ENCODE peak calls at places on chromosomes 13 and 19, in seven cellular contexts. U, R, S, H, A, X and E are unnamed samples.
A peak's percentile ranks its signal among the peaks of the same experiment; 100 is the strongest.

GRCh38 chr19:32598022-32598421 is 17.0 kb downstream of the PDCD5 start:
- DNase-seq in U (no peak), R (no peak), S (no peak), H (no peak), A (no peak), X (no peak), E (no peak)

GRCh38 chr13:49681837-49682236 is 9.4 kb downstream of the EBPL start:
- DNase-seq in U (no peak), R (no peak), S (peak; percentile 72), H (no peak), A (peak; percentile 53), X (no peak), E (no peak)

GRCh38 chr13:24251525-24251924 is 57.9 kb upstream of the C1QTNF9 start:
- DNase-seq in U (no peak), R (peak; percentile 13), S (no peak), H (no peak), A (no peak), X (no peak), E (no peak)

GRCh38 chr19:48194041-48194871 is 23.8 kb downstream of the ZSWIM9 start:
- DNase-seq in U (no peak), R (no peak), S (no peak), H (no peak), A (no peak), X (no peak), E (peak; percentile 27)

GRCh38 chr13:70527553-70527952 is 419.3 kb upstream of the KLHL1 start:
- DNase-seq in U (no peak), R (no peak), S (no peak), H (no peak), A (no peak), X (no peak), E (no peak)

GRCh38 chr13:33258437-33259193 is 26.9 kb downstream of the STARD13 start:
- DNase-seq in U (no peak), R (no peak), S (peak; percentile 91), H (no peak), A (peak; percentile 90), X (no peak), E (peak; percentile 53)

GRCh38 chr19:49064768-49065611 is at the start of gene NTF4:
- DNase-seq in U (no peak), R (no peak), S (peak; percentile 30), H (no peak), A (no peak), X (no peak), E (peak; percentile 28)

GRCh38 chr13:84413016-84413415 is 530.7 kb upstream of the SLITRK1 start:
- DNase-seq in U (no peak), R (no peak), S (no peak), H (no peak), A (no peak), X (no peak), E (no peak)

GRCh38 chr13:82963466-82963865 is 918.8 kb downstream of the SLITRK1 start:
- DNase-seq in U (no peak), R (no peak), S (no peak), H (no peak), A (no peak), X (no peak), E (peak; percentile 45)

GRCh38 chr13:95481051-95481775 is 71.3 kb upstream of the CLDN10 start:
- DNase-seq in U (no peak), R (no peak), S (peak; percentile 20), H (no peak), A (no peak), X (no peak), E (peak; percentile 15)

GRCh38 chr13:95918860-95919259 is 134.3 kb downstream of the UGGT2 start:
- DNase-seq in U (no peak), R (no peak), S (no peak), H (no peak), A (no peak), X (no peak), E (no peak)

GRCh38 chr19:53057904-53058579 is 13.5 kb downstream of the ERVV-2 start:
- DNase-seq in U (no peak), R (no peak), S (peak; percentile 13), H (peak; percentile 64), A (no peak), X (no peak), E (no peak)

GRCh38 chr13:34943675-34944634 is 1.9 kb downstream of the NBEA start:
- DNase-seq in U (no peak), R (no peak), S (no peak), H (no peak), A (no peak), X (no peak), E (no peak)

GRCh38 chr13:36313047-36313969 is 15.7 kb upstream of the CCDC169 start:
- DNase-seq in U (no peak), R (no peak), S (no peak), H (no peak), A (no peak), X (no peak), E (peak; percentile 26)

GRCh38 chr19:6828698-6829633 is 56.5 kb downstream of the VAV1 start:
- DNase-seq in U (no peak), R (peak; percentile 58), S (no peak), H (no peak), A (no peak), X (no peak), E (peak; percentile 11)

GRCh38 chr19:5018224-5019015 is 49.5 kb downstream of the KDM4B start:
- DNase-seq in U (no peak), R (no peak), S (peak; percentile 65), H (no peak), A (peak; percentile 69), X (no peak), E (peak; percentile 39)

DNA sequence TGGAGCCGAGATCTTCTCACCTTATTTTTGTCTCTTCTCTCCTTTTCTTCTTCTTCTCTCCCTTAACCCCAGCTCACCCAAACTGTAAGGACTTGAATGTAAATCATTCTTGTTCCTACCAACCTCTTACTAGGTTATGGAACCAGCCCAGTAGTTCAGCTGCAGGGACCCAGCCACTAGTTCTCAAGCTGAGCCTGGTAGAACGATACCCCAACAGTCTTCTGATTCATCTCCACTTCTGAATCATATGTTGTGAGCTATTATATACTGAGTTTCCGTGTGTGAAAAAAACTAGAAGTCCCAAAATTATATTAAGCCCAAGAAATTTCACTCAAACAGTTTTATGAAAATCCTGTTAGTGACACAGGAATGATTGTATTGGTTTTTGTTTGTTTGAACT is 67.7 kb downstream of the DCT start:
- DNase-seq in U (no peak), R (no peak), S (no peak), H (no peak), A (no peak), X (no peak), E (no peak)
- H3K4me3 ChIP-seq in U (no peak overlapping the region), R (no peak overlapping the region), S (no peak overlapping the region), H (no peak overlapping the region), A (no peak overlapping the region), X (no peak overlapping the region), E (no peak overlapping the region)

DNA sequence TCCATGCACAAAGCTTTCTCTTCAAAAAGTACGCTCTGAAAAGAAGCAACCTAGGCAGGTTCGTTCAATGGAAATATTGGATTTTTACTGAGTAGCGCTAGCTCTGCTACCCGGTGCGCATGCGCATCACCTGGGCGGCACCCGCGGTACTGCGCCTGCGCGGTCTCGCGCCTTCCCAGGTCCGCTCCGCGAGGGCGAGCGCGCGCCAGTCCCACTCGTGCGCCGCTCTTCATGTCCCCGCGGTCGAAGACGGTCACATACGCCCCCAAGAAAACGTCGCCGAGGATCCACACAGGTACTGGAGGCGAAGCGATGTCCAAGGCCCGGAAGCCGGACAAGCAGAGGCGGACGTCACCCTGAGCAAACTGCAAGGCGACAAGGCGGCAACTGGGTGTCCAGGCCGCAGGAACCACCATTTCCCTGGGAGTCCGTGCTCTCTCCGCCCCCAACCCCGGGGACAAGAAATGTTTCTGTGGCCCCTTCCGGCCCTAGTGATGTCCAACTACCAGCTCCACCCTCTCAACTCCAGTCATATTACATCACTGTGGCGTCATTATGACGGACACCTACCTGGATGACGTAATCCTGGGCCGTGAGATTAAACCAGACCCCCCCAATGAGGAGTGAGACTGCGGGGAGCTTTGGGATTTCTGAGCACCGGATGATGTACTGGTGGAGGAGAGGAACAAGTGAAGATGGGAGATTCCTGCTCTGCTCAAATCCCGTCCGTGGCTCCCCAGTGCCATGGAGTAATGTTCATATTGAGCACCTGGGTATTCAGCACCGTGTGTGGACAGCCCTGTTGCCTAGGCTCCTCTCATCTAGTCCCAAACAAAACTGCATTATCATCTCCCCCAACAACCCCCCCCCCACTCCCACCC is 4.8 kb upstream of the KCNC3 start:
- DNase-seq in U (no peak), R (no peak), S (no peak), H (peak; percentile 69), A (no peak), X (no peak), E (no peak)
- TF ChIP-seq CTCF in U (no peak), R (no peak), S (no peak), H (no peak), A (no peak), X (no peak), E (no peak)

GRCh38 chr19:10159610-10160009 is 35.1 kb downstream of the DNMT1 start:
- DNase-seq in U (no peak), R (no peak), S (no peak), H (no peak), A (no peak), X (no peak), E (no peak)

GRCh38 chr19:10158071-10158470 is 36.7 kb downstream of the DNMT1 start:
- DNase-seq in U (no peak), R (no peak), S (no peak), H (no peak), A (no peak), X (no peak), E (no peak)

GRCh38 chr19:10155834-10156233 is 36.1 kb upstream of the EIF3G start:
- DNase-seq in U (no peak), R (no peak), S (no peak), H (no peak), A (no peak), X (no peak), E (peak; percentile 59)

GRCh38 chr19:10163557-10163956 is 31.2 kb downstream of the DNMT1 start:
- DNase-seq in U (no peak), R (no peak), S (no peak), H (no peak), A (no peak), X (no peak), E (no peak)

DNA sequence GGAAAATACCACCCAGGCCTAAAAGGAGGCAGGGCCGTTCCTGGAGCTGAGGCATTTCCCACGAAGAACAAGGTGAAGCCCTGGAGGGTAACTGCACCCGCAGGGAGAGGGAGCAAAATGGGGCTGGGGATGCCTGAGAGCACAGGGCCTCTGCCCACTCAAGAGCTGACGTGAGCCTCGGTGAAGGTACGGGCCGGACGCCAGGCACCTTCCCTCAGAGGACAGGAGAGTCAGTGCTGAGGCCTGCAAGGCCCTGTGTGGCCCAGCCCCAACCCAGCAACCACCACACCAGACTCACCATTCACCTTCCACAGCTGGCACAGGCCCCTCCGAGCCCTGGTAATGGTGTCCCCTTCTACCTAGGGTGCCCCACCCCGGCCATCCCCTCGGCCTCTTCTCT is 36.3 kb downstream of the DNMT1 start:
- DNase-seq in U (no peak), R (no peak), S (no peak), H (no peak), A (no peak), X (no peak), E (no peak)
- H3K4me3 ChIP-seq in U (no peak overlapping the region), R (no peak overlapping the region), S (no peak overlapping the region), H (no peak overlapping the region), A (no peak overlapping the region), X (no peak overlapping the region), E (no peak overlapping the region)

DNA sequence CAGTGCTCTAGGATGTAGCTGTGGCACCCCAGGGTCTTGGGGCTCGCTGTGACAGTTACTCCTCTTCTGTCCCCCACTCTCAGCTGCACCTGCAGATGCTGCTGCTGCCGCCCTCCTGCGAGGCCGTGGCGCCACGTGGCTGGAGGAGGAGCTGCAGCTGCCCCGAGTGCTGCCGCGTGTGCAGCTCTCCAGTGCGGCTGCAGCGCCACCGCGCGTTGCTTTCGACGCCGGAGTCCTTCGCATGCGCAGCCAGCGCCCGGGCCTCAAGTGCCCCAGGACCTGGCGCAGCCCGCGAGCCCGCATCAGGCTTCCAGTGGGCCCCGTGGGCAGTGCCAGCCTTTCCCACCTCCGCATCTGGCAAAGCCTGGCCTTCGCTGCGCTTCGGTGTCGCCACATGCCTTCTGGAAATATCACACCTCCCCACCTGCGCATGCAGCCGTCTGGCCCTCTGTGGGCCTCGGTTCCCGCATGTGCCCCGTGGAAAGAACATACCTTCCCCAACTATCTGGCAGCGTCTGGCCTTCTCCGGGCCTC is 692 bp upstream of the ZNF580 start:
- DNase-seq in U (no peak), R (no peak), S (peak; percentile 73), H (peak; percentile 69), A (peak; percentile 68), X (no peak), E (peak; percentile 57)
- TF ChIP-seq CTCF in U (peak; percentile 58), R (no peak), S (peak; percentile 38), H (peak; percentile 46), A (peak; percentile 46), X (peak; percentile 25), E (peak; percentile 25)